ENCODE peak calls at places on chromosomes 16 and 17, in four cellular contexts. One of them, this sample, is unnamed.

GRCh38 chr16:23899869-23900268 is 64.1 kb downstream of the PRKCB start:
- DNase-seq in mesendoderm: no peak
- DNase-seq in MM.1S: no peak
- DNase-seq in neural progenitor cell: no peak
- DNase-seq in this sample: no peak

GRCh38 chr16:27838536-27839175 is 224.9 kb downstream of the GSG1L start:
- DNase-seq in mesendoderm: no peak
- DNase-seq in MM.1S: no peak
- DNase-seq in neural progenitor cell: no peak
- DNase-seq in this sample: no peak

GRCh38 chr16:83863682-83864081 is 35.2 kb upstream of the MLYCD start:
- DNase-seq in mesendoderm: no peak
- DNase-seq in MM.1S: no peak
- DNase-seq in neural progenitor cell: no peak
- DNase-seq in this sample: no peak

GRCh38 chr17:65183736-65184135 is 46.6 kb downstream of the RGS9 start:
- DNase-seq in mesendoderm: peak; percentile 98
- DNase-seq in MM.1S: no peak
- DNase-seq in neural progenitor cell: peak; percentile 76
- DNase-seq in this sample: no peak

GRCh38 chr16:3690991-3691720 is 26.2 kb downstream of the TRAP1 start:
- DNase-seq in mesendoderm: peak; percentile 4
- DNase-seq in MM.1S: no peak
- DNase-seq in neural progenitor cell: no peak
- DNase-seq in this sample: no peak

GRCh38 chr16:4925791-4926190 is 11.2 kb downstream of the PPL start:
- DNase-seq in mesendoderm: no peak
- DNase-seq in MM.1S: no peak
- DNase-seq in neural progenitor cell: no peak
- DNase-seq in this sample: no peak

GRCh38 chr16:82639666-82640336 is 13.0 kb downstream of the CDH13 start:
- DNase-seq in mesendoderm: peak; percentile 73
- DNase-seq in MM.1S: peak; percentile 30
- DNase-seq in neural progenitor cell: peak; percentile 82
- DNase-seq in this sample: no peak

GRCh38 chr16:85128079-85128837 is 16.0 kb upstream of the CIBAR2 start:
- DNase-seq in mesendoderm: no peak
- DNase-seq in MM.1S: no peak
- DNase-seq in neural progenitor cell: no peak
- DNase-seq in this sample: no peak

GRCh38 chr16:3264137-3265036 is 8.0 kb upstream of the MEFV start:
- DNase-seq in mesendoderm: peak; percentile 96
- DNase-seq in MM.1S: peak; percentile 97
- DNase-seq in neural progenitor cell: peak; percentile 98
- DNase-seq in this sample: peak; percentile 95

GRCh38 chr16:89860747-89861304 is 12.6 kb upstream of the TCF25 start:
- DNase-seq in mesendoderm: peak; percentile 69
- DNase-seq in MM.1S: peak; percentile 37
- DNase-seq in neural progenitor cell: peak; percentile 72
- DNase-seq in this sample: peak; percentile 65

GRCh38 chr17:74759941-74760340 is 11.5 kb downstream of the NHERF1 start:
- DNase-seq in mesendoderm: peak; percentile 69
- DNase-seq in MM.1S: no peak
- DNase-seq in neural progenitor cell: peak; percentile 69
- DNase-seq in this sample: no peak

GRCh38 chr17:73508057-73508930 is 136.0 kb downstream of the SDK2 start:
- DNase-seq in mesendoderm: no peak
- DNase-seq in MM.1S: no peak
- DNase-seq in neural progenitor cell: no peak
- DNase-seq in this sample: no peak

GRCh38 chr17:68759343-68760140 is 158.4 kb upstream of the FAM20A start:
- DNase-seq in mesendoderm: peak; percentile 96
- DNase-seq in MM.1S: peak; percentile 88
- DNase-seq in neural progenitor cell: peak; percentile 90
- DNase-seq in this sample: no peak

GRCh38 chr16:55480228-55480655 is 1.2 kb downstream of the MMP2 start:
- DNase-seq in mesendoderm: peak; percentile 53
- DNase-seq in MM.1S: no peak
- DNase-seq in neural progenitor cell: peak; percentile 73
- DNase-seq in this sample: no peak

DNA sequence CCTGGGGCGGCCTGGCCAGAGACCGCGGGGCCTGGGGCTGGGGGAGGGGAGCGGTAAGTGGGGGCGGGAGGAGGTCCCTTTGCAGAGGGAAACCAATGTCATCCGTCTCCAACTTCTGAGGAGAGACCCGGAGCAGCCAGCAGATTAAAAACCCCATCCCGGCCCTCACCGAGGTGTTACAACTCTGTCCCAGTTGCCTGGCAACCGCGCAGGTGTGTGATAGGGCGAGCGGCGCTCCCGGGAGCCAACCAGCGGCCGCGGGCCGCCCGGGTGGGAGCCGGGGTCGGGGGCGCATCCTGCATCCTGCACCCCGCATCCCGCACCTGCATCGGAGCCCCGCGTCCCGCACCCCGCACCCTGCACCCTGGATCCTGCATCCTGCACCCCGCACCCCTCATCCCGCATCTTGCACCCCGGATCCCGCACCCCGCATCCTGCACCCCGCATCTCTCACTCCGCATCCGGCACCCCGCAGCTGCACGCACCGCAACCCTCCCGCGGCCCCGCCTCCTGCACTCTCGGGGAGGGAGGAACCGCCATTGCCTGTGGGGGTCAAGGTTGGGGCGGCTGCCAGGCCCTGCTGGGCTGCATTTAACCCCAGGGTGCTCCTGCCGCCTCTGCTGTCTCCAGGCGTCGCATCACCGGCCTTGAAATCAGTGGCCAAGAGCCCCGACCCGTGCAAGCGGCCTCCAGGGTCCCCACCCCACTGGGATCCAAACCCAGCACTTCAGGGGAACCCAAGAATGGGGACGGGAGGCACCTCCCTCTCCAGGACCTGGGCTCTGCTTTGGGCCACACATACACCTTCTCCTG is 47.3 kb downstream of the RTN4RL1 start:
- DNase-seq in mesendoderm: peak; percentile 83
- DNase-seq in MM.1S: no peak
- DNase-seq in neural progenitor cell: peak; percentile 71
- DNase-seq in this sample: no peak
- H3K27me3 ChIP-seq in mesendoderm: no peaks in the 10 kb centered on the region
- H3K27me3 ChIP-seq in MM.1S: peaks cover 96% of the 10 kb centered on the region
- H3K27me3 ChIP-seq in neural progenitor cell: peaks cover 28% of the 10 kb centered on the region
- H3K27me3 ChIP-seq in this sample: no peaks in the 10 kb centered on the region

GRCh38 chr17:79224476-79224875 is 149.9 kb downstream of the ENGASE start:
- DNase-seq in mesendoderm: no peak
- DNase-seq in MM.1S: no peak
- DNase-seq in neural progenitor cell: no peak
- DNase-seq in this sample: no peak
- H3K27me3 ChIP-seq in mesendoderm: no peaks in the 10 kb centered on the region
- H3K27me3 ChIP-seq in MM.1S: peaks cover 97% of the 10 kb centered on the region
- H3K27me3 ChIP-seq in neural progenitor cell: no peaks in the 10 kb centered on the region
- H3K27me3 ChIP-seq in this sample: no peaks in the 10 kb centered on the region

DNA sequence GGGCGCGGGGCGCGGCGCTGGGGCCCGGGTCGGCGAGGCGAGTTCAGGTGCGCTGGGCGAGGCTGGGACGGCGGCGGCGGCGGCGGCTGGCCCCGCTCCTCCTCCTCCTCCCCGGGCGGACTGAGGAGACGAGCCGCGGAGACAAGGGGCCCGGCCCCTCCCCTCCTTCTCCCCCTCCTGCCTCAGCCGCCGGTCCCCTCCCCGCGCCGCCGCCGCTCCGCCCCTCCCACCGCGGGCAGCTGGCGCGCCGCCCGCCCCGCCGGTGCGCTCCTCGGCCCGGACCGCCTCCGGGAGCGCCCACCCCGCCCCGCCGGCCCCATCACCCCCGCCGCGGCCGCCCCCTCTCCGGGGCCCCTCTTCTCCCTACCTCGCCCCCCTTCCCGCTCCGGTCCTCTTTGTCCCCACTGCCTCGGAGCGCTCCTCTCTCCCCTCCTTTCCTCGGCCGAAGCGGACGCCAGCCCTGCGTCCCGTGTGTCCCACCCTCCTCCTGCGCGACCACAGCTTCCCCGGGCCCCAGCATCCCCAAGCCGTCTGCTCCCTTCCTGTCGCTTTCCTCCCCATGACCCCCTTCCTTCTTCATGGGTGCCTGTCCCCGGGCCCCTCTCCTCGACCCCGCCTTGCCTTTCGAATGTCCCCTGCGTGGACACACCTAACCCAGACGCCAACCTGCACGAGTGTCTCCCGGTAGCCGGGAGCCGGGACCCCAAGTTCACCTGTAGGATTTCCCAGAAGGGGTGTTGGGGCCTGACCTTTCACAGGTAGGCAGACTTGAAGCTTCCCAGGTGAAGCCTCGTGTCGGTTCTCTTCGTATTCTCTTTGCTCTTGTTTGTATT is at the start of gene TOX3:
- DNase-seq in mesendoderm: peak; percentile 48
- DNase-seq in MM.1S: no peak
- DNase-seq in neural progenitor cell: peak; percentile 92
- DNase-seq in this sample: no peak
- H3K27me3 ChIP-seq in mesendoderm: peaks cover 5% of the 10 kb centered on the region
- H3K27me3 ChIP-seq in MM.1S: no peaks in the 10 kb centered on the region
- H3K27me3 ChIP-seq in neural progenitor cell: no peaks in the 10 kb centered on the region
- H3K27me3 ChIP-seq in this sample: peaks cover 9% of the 10 kb centered on the region

DNA sequence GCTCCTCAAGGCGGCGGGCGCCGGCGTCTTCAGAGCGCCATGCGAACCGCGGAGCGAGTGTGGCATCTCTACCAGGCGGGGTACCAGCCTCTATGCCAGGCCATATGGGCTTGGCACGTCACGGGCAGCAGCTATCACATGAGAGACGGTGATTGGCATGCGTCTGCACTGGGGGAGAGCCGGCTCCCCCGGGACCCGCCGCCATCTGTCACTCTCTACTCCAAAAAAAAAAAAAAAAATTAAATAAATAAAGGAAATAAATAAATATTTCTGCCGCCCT is at the start of gene NEUROD2:
- DNase-seq in mesendoderm: no peak
- DNase-seq in MM.1S: no peak
- DNase-seq in neural progenitor cell: no peak
- DNase-seq in this sample: no peak
- H3K27me3 ChIP-seq in mesendoderm: peaks cover 62% of the 10 kb centered on the region
- H3K27me3 ChIP-seq in MM.1S: peaks cover 66% of the 10 kb centered on the region
- H3K27me3 ChIP-seq in neural progenitor cell: peaks cover 100% of the 10 kb centered on the region
- H3K27me3 ChIP-seq in this sample: peaks cover 20% of the 10 kb centered on the region

This sample was measured in CD4-positive, CD25-positive, alpha-beta regulatory T cell.